ENCODE peak calls at places on chromosomes 2 and 18, in seven cellular contexts. E, Y, G, Z, L, T and Q are unnamed samples.

GRCh38 chr2:148875387-148876051 is 492 bp downstream of the KIF5C start:
- DNase-seq in E (no peak), Y (peak), G (no peak), Z (no peak), L (no peak), T (no peak), Q (no peak)

GRCh38 chr2:74695663-74696062 is 41.6 kb downstream of the SEMA4F start:
- DNase-seq in E (no peak), Y (no peak), G (no peak), Z (no peak), L (no peak), T (no peak), Q (no peak)

GRCh38 chr2:110828330-110828729 is 96.0 kb downstream of the ACOXL start:
- DNase-seq in E (no peak), Y (no peak), G (no peak), Z (no peak), L (no peak), T (no peak), Q (no peak)

GRCh38 chr2:3405308-3405707 is 25.8 kb downstream of the TRAPPC12 start:
- DNase-seq in E (no peak), Y (no peak), G (no peak), Z (no peak), L (no peak), T (no peak), Q (no peak)

GRCh38 chr18:2847341-2848144 is 737 bp downstream of the EMILIN2 start:
- DNase-seq in E (no peak), Y (peak), G (peak), Z (no peak), L (no peak), T (no peak), Q (peak)

GRCh38 chr2:217440000-217440399 is 562.8 kb downstream of the TNS1 start:
- DNase-seq in E (no peak), Y (no peak), G (no peak), Z (no peak), L (no peak), T (no peak), Q (no peak)

GRCh38 chr2:100606740-100607343 is 44.0 kb downstream of the PDCL3 start:
- DNase-seq in E (no peak), Y (peak), G (peak), Z (peak), L (peak), T (peak), Q (peak)

GRCh38 chr2:120254178-120254577 is 1.5 kb downstream of the RALB start:
- DNase-seq in E (no peak), Y (no peak), G (no peak), Z (no peak), L (no peak), T (no peak), Q (no peak)

DNA sequence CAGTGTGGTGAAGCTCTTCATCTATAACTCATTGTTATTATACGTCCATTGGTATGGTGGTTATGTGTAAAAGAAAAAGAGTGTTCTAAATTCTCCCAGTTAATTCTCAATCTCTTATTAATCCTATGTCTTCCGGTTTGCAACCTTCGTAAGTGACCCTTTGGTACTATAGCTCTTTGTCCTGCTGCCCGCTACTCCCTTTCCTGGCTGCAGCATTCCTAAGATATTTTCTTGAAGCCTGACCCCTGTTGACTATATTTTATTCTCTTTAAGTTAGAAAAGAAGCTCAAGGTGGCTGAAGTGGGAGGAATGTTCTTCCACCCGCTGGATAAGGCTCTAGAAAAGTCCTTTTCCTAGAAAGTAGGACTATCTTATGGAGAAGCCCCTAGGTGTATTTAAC is 684.8 kb downstream of the SOCS6 start:
- DNase-seq in E (no peak), Y (no peak), G (no peak), Z (no peak), L (no peak), T (no peak), Q (no peak)
- TF ChIP-seq SP1 in E (no peak), Y (no peak), G (no peak), Z (no peak), L (no peak), T (no peak), Q (no peak)

GRCh38 chr2:123597995-123598394 is 427.1 kb upstream of the CNTNAP5 start:
- DNase-seq in E (peak), Y (no peak), G (no peak), Z (no peak), L (no peak), T (no peak), Q (no peak)
- TF ChIP-seq SP1 in E (no peak), Y (no peak), G (no peak), Z (no peak), L (no peak), T (no peak), Q (no peak)

DNA sequence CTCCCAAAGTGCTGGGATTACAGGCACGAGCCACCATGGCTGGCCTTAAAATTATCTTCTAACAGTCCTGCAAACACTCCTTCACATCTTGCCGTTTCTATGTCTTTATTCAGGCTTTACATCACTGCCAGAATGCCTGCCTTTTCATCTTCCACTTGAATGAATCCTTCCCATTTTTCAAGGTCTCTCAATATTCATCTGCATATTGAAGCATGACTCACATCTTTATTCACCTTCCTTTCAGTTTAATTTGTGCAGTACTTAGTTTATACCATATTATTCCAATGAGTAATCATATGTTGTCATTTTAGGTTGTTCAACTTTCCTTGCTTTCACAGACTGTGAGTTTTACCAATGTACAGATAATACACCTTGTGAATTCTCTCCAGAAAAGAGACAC is 510.1 kb upstream of the PIK3C3 start:
- DNase-seq in E (no peak), Y (no peak), G (no peak), Z (no peak), L (no peak), T (no peak), Q (no peak)
- TF ChIP-seq SP1 in E (no peak), Y (no peak), G (no peak), Z (no peak), L (no peak), T (no peak), Q (no peak)

GRCh38 chr2:68281988-68282387 is 29.7 kb upstream of the PPP3R1 start:
- DNase-seq in E (no peak), Y (no peak), G (no peak), Z (no peak), L (no peak), T (no peak), Q (no peak)
- TF ChIP-seq SP1 in E (no peak), Y (no peak), G (no peak), Z (no peak), L (no peak), T (no peak), Q (no peak)

GRCh38 chr2:127419112-127419430 is 844 bp downstream of the PROC start:
- DNase-seq in E (no peak), Y (no peak), G (no peak), Z (no peak), L (no peak), T (no peak), Q (no peak)

GRCh38 chr2:127420039-127420864 is 2.0 kb downstream of the PROC start:
- DNase-seq in E (no peak), Y (no peak), G (no peak), Z (no peak), L (no peak), T (no peak), Q (no peak)

GRCh38 chr2:127418300-127419111 is at the start of gene PROC:
- DNase-seq in E (no peak), Y (no peak), G (no peak), Z (no peak), L (no peak), T (peak), Q (no peak)

GRCh38 chr2:127421116-127421800 is 3.0 kb downstream of the PROC start:
- DNase-seq in E (no peak), Y (no peak), G (no peak), Z (no peak), L (no peak), T (no peak), Q (no peak)

GRCh38 chr2:127419448-127420038 is 1.3 kb downstream of the PROC start:
- DNase-seq in E (no peak), Y (no peak), G (no peak), Z (no peak), L (no peak), T (peak), Q (no peak)
- TF ChIP-seq SP1 in E (no peak), Y (no peak), G (no peak), Z (no peak), L (no peak), T (no peak), Q (no peak)

DNA sequence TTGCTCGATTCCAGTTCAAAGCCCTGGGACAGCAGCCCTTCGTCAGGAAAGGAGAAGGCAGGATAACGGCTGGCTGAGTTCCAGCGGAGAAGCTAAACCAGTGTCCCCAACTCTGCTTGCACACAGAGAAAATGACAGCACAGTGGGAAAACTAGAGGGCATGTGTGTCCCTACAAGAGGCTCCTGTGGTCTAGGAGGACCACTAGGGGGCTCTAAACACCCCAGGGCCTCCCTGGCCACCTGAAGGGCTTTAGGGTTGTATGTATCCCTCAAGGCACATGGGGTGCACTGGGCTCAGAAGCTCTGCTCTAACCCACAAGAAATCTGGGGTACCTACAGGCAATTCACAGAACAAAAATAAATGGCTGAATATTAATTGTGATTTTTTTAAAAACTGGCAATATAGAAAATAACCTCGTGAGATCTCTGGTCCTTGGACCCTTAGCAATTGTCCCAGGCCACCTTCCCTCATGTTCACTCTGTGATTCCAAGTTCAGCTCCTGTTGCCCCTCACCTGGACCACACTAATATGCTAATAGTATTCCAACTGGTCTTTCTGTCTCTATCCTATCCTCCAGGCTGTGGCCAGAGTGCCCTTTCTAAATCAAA is 17.5 kb downstream of the STAT1 start:
- DNase-seq in E (no peak), Y (peak), G (peak), Z (no peak), L (no peak), T (peak), Q (peak)
- TF ChIP-seq SP1 in E (no peak), Y (no peak), G (no peak), Z (no peak), L (no peak), T (no peak), Q (no peak)

DNA sequence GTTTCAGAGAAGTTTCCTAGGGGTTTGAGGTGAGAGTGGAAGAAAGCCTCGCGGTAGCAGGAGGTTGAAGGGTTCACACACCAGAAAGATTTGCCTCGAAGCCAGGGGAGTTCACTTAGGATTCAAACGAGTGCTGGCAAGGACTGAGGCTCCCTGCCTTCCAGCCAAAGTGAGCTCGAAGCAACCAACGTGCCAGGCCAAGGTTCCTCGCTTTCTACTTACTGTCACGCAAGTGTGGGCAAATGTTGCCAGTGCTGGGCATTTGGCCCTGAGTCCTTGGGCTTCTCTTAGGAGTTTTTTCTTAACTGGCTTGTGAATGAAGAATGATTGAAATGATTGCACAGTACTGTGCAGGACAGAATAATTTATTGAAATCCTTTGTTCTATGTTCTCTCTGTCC is 53.6 kb downstream of the TMEM178A start:
- DNase-seq in E (no peak), Y (no peak), G (no peak), Z (no peak), L (no peak), T (no peak), Q (no peak)
- TF ChIP-seq SP1 in E (no peak), Y (no peak), G (no peak), Z (no peak), L (no peak), T (no peak), Q (no peak)

DNA sequence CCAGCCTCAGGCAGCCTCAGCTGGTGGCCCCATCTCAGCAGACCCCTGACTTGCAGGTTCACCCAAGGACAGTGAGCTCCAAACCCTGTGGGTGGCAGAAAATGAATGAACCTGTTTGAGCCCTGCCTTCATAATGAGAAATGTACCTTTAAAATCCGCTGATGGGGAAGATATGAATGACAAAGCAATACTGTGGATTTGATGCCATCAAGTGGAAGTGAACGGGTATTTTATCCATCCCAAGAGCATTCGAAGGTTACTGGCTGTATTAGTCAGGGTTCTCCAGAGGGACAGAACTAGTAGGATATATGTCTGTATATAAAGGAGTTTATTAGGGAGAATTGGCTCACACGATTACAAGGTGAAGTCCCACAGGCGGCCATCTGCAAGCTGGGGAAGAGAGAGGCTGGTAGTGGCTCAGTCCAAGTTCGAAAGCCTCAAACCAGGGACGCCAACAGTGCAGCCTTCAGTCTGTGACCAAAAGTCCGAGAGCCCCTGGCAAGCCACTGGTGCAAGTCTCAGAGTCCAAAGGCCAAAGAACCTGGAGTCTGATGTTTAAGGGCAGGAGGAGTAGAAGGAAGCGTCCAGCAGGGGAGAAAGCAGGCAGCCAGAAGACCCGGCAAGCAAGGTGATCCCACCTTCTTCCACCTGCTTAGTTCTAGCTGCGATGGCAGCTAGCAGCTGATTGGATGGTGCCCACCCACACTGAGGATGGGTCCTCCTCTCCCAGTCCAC is 32.1 kb downstream of the TOGARAM2 start:
- DNase-seq in E (no peak), Y (no peak), G (no peak), Z (no peak), L (no peak), T (no peak), Q (no peak)
- TF ChIP-seq SP1 in E (no peak), Y (no peak), G (no peak), Z (no peak), L (no peak), T (no peak), Q (no peak)

GRCh38 chr2:52141076-52141475 is 1109.1 kb upstream of the NRXN1 start:
- DNase-seq in E (no peak), Y (no peak), G (no peak), Z (no peak), L (no peak), T (no peak), Q (no peak)
- TF ChIP-seq SP1 in E (no peak), Y (no peak), G (no peak), Z (no peak), L (no peak), T (no peak), Q (no peak)